ENCODE peak calls at places on chromosome 17, in four cellular contexts. X, L, G and A are unnamed samples.

GRCh38 chr17:79831367-79832210 is 7.7 kb downstream of the CBX4 start:
- DNase-seq in L (no peak), G (peak), X (peak), A (no peak)

GRCh38 chr17:43588664-43589435 is 42.7 kb upstream of the ETV4 start:
- DNase-seq in L (no peak), X (no peak), G (peak), A (no peak)

GRCh38 chr17:27345141-27345904 is 51.4 kb downstream of the WSB1 start:
- DNase-seq in X (no peak), G (no peak), L (peak), A (no peak)

GRCh38 chr17:47721725-47722124 is 11.3 kb upstream of the TBX21 start:
- DNase-seq in G (no peak), X (no peak), L (no peak), A (no peak)

GRCh38 chr17:55433629-55434422 is 12.2 kb upstream of the MMD start:
- DNase-seq in L (no peak), X (no peak), G (peak), A (no peak)

GRCh38 chr17:42342242-42343008 is 45.8 kb downstream of the STAT3 start:
- DNase-seq in L (no peak), X (no peak), G (no peak), A (no peak)

GRCh38 chr17:77124192-77124908 is 16.4 kb upstream of the SEC14L1 start:
- DNase-seq in G (no peak), L (no peak), X (no peak), A (no peak)

GRCh38 chr17:59863607-59864006 is 29.1 kb downstream of the TUBD1 start:
- DNase-seq in L (no peak), X (no peak), G (no peak), A (no peak)

GRCh38 chr17:34242553-34242952 is 12.5 kb upstream of the CCL2 start:
- DNase-seq in L (no peak), X (no peak), G (no peak), A (peak)

GRCh38 chr17:34306466-34306865 is 12.8 kb upstream of the CCL8 start:
- DNase-seq in G (no peak), L (peak), X (peak), A (no peak)

GRCh38 chr17:62627904-62628603 is 584 bp downstream of the MRC2 start:
- DNase-seq in L (no peak), G (no peak), X (peak), A (no peak)

GRCh38 chr17:77571562-77571981 is 386.9 kb upstream of the TNRC6C start:
- DNase-seq in G (no peak), X (peak), L (no peak), A (no peak)

GRCh38 chr17:17171991-17172939 is 33.9 kb downstream of the PLD6 start:
- DNase-seq in L (no peak), G (no peak), X (no peak), A (no peak)

GRCh38 chr17:48153711-48154642 is 46.4 kb downstream of the SNX11 start:
- DNase-seq in X (peak), L (no peak), G (peak), A (no peak)

GRCh38 chr17:28471127-28471453 is 2.4 kb upstream of the SLC13A2 start:
- DNase-seq in L (no peak), G (no peak), X (no peak), A (no peak)

GRCh38 chr17:43402078-43402477 is 3.3 kb downstream of the ARL4D start:
- DNase-seq in G (no peak), X (no peak), L (no peak), A (no peak)

GRCh38 chr17:15463363-15463762 is 4.1 kb downstream of the CDRT4 start:
- DNase-seq in L (no peak), G (peak), X (no peak), A (no peak)

GRCh38 chr17:15466131-15466530 is 1.3 kb downstream of the CDRT4 start:
- DNase-seq in L (no peak), G (no peak), X (peak), A (no peak)

GRCh38 chr17:15464211-15464610 is 3.2 kb downstream of the CDRT4 start:
- DNase-seq in L (no peak), G (no peak), X (no peak), A (no peak)

GRCh38 chr17:15465045-15465701 is 2.2 kb downstream of the CDRT4 start:
- DNase-seq in L (no peak), X (no peak), G (no peak), A (no peak)

GRCh38 chr17:15464629-15465028 is 2.8 kb downstream of the CDRT4 start:
- DNase-seq in L (no peak), X (no peak), G (no peak), A (no peak)
- TF ChIP-seq TCF12 in L (no peak), X (no peak), G (no peak), A (no peak)

GRCh38 chr17:31565652-31566051 is 174.2 kb downstream of the RAB11FIP4 start:
- DNase-seq in L (no peak), G (no peak), X (no peak), A (no peak)
- TF ChIP-seq TCF12 in L (no peak), G (no peak), X (no peak), A (no peak)

DNA sequence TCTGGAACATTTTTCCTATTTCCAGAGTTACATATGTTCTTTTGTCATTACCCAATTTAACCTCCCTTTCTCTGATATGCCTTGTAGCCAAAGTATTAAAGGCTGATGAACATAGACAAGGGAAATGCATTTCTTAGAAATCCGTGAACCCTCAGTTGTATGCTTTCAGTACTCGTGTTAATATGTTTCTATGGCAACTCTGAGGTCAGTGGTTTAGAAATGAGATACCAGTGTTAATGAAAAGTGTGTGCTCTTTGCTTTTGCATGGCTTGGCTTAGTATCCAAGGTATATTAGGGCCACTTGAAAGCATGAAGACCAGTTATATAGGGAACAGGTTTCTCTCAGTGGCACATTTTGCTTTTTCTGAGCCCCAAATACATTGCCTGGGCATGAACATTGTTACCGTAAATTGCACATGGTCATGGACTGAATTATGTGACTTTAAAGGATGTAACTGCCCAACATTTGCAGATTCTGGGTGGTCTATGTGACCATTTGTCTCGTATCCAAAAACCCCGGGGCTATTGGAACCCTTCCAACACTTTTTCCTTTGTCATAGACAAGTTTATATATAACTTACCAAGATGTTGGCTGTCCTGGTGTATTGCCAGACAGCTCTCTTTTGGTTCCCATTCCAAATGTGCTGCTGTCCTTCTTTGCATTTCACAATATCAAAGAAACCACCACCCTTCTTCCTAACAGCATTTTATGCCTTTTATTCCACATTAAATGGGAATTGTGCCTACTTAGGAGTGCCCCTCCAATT is 17.5 kb downstream of the ABHD15 start:
- DNase-seq in G (no peak), L (no peak), X (peak), A (no peak)
- TF ChIP-seq TCF12 in G (no peak), L (no peak), X (no peak), A (no peak)

DNA sequence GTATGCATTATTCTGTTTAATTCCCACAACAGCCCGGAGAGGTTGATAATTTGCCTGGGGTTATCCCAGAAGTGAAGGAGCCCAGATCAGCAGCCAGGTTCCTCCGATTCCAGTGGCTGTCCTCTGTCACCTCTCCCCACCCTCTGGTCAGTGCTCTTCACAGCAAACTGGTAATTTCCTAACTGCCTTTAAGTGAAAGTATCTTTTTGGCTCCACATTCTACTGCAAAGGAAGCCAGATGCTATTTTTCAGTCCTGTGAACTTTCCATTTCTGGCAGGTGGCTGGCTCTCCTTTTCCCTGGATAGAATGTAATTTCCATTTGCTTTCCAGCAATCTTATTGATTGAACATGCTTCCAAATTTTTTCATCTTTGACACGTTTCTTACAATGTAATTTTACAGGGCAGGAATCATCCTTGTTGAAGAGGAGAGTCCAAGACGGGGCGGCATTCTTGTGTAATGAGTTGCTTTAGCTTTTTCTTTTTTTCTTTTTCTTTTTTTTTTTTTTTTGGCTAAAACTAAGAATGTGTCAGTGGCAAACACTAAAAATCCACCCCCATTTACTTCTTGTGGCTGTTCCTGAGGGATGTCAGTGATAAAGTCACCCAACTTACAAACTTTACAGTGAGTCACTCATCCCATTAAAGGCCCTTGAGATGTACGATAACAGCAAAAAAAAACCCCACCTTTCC is 29.6 kb upstream of the PRKCA start:
- DNase-seq in G (no peak), L (no peak), X (no peak), A (no peak)
- TF ChIP-seq TCF12 in G (no peak), L (no peak), X (peak), A (no peak)

DNA sequence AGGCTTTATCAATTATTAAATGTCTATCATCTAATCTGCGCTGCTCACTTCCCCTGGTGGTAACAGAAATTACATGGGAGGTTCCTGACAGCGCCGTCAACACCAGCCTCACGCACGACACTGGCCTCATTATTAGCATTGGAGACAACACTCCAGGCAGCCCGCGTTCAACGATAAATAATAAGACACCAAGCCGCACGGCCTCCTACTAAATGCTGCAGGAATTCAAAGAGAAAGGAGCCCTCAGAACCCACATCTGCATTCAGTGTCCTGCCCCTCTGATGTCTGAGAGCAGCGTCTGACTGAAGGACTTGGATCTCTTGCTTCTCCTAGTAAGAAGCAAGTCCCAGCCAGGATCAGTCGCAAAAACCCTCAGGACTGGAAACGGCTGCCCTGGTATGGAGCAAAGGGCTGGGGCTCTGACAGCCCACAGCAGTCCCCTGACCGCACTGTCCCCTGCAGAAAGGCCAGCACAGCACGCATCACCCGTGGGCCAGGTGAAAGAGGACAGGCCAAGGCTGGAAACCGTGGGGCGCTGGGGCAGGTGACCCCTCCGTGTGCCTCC is 7.6 kb upstream of the RPH3AL start:
- DNase-seq in L (no peak), X (no peak), G (no peak), A (no peak)
- TF ChIP-seq TCF12 in L (no peak), X (no peak), G (no peak), A (no peak)

GRCh38 chr17:40950176-40950575 is 12.7 kb upstream of the KRT23 start:
- DNase-seq in L (no peak), X (no peak), G (no peak), A (no peak)

GRCh38 chr17:40951011-40951622 is 13.7 kb upstream of the KRT23 start:
- DNase-seq in X (no peak), G (peak), L (no peak), A (no peak)

GRCh38 chr17:40947929-40948328 is 10.5 kb upstream of the KRT23 start:
- DNase-seq in X (no peak), G (no peak), L (no peak), A (no peak)

GRCh38 chr17:40952169-40952568 is 14.6 kb downstream of the KRT39 start:
- DNase-seq in X (no peak), L (no peak), G (no peak), A (no peak)

DNA sequence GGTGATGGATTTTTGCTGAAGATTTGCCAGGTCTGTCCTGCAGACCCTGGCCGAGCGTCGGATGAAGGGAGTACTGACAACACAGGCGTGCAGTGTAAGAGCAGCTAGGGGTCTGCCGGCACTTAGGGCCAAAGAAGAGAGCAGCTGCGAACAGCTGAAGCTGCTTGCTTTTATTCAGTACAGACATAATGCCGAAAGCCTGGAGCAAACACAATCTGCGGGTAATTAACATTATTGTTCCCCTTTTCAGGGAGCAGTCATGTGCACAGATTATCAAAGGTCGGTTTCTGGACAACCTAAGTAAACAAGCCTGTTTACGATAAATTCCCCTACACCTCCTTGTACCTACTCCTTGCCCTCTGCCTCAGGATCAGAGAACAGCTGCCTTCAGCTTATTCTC is 12.0 kb upstream of the KRT23 start:
- DNase-seq in L (no peak), G (peak), X (no peak), A (no peak)
- TF ChIP-seq TCF12 in L (no peak), G (no peak), X (no peak), A (no peak)

DNA sequence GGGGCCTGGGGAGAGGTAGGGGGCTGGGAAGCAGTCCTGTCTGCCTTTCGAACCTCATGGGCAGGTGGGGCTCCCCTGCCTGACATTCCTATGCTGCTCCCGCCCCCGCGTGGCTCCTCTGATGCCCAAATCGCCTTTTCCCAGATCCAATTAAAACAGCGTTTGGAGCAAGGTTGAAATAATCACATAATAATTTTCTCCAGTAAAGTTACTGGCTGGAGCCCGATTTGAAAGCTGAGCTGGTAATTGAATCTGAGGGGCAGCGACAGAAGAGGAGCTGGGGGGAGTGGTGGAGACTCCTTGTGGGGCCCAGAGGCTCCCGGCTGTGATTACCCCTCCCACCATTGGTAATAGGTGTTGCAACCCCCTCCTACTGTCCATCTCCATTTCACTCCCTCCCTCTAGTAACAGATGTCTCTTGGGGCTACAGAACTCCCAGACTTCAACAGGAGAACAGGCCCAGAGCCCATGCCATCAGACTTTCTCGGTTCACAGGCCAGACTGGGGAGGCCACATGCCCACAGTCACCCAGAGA is 38.9 kb upstream of the C1QL1 start:
- DNase-seq in X (peak), L (no peak), G (no peak), A (no peak)
- TF ChIP-seq TCF12 in X (no peak), L (no peak), G (no peak), A (no peak)